ENCODE peak calls at places on chromosomes 5 and 9, in seven cellular contexts. One of them, this sample, is unnamed.

GRCh38 chr5:151699071-151699901 is 12.6 kb upstream of the SPARC start:
- DNase-seq in AG10803: peak; percentile 99
- DNase-seq in psoas muscle: peak; percentile 81
- DNase-seq in astrocyte of the spinal cord: peak; percentile 98
- DNase-seq in esophagus muscularis mucosa: no peak
- DNase-seq in HFFc6: peak; percentile 97
- DNase-seq in body of pancreas: peak; percentile 29
- DNase-seq in this sample: peak; percentile 56

GRCh38 chr5:37900692-37901091 is 60.9 kb upstream of the GDNF start:
- DNase-seq in AG10803: peak; percentile 85
- DNase-seq in psoas muscle: peak; percentile 49
- DNase-seq in astrocyte of the spinal cord: peak; percentile 37
- DNase-seq in esophagus muscularis mucosa: no peak
- DNase-seq in HFFc6: peak; percentile 50
- DNase-seq in body of pancreas: peak; percentile 22
- DNase-seq in this sample: no peak

GRCh38 chr5:73486119-73486899 is 11.9 kb upstream of the BTF3 start:
- DNase-seq in AG10803: no peak
- DNase-seq in psoas muscle: no peak
- DNase-seq in astrocyte of the spinal cord: no peak
- DNase-seq in esophagus muscularis mucosa: no peak
- DNase-seq in HFFc6: no peak
- DNase-seq in body of pancreas: no peak
- DNase-seq in this sample: no peak

GRCh38 chr9:121538221-121538620 is 38.6 kb upstream of the GGTA1 start:
- DNase-seq in AG10803: no peak
- DNase-seq in psoas muscle: no peak
- DNase-seq in astrocyte of the spinal cord: no peak
- DNase-seq in esophagus muscularis mucosa: no peak
- DNase-seq in HFFc6: no peak
- DNase-seq in body of pancreas: no peak
- DNase-seq in this sample: peak; percentile 15

GRCh38 chr9:117411547-117411946 is 3.3 kb downstream of the ASTN2 start:
- DNase-seq in AG10803: peak; percentile 1
- DNase-seq in psoas muscle: no peak
- DNase-seq in astrocyte of the spinal cord: no peak
- DNase-seq in esophagus muscularis mucosa: no peak
- DNase-seq in HFFc6: no peak
- DNase-seq in body of pancreas: peak; percentile 78
- DNase-seq in this sample: no peak

GRCh38 chr5:10793785-10794184 is 32.8 kb upstream of the DAP start:
- DNase-seq in AG10803: no peak
- DNase-seq in psoas muscle: no peak
- DNase-seq in astrocyte of the spinal cord: peak; percentile 6
- DNase-seq in esophagus muscularis mucosa: no peak
- DNase-seq in HFFc6: no peak
- DNase-seq in body of pancreas: no peak
- DNase-seq in this sample: no peak

GRCh38 chr5:172953776-172954189 is 5.4 kb upstream of the RPL26L1 start:
- DNase-seq in AG10803: peak; percentile 97
- DNase-seq in psoas muscle: no peak
- DNase-seq in astrocyte of the spinal cord: peak; percentile 79
- DNase-seq in esophagus muscularis mucosa: no peak
- DNase-seq in HFFc6: peak; percentile 97
- DNase-seq in body of pancreas: no peak
- DNase-seq in this sample: no peak

GRCh38 chr5:82590112-82590511 is 312.0 kb upstream of the RPS23 start:
- DNase-seq in AG10803: no peak
- DNase-seq in psoas muscle: no peak
- DNase-seq in astrocyte of the spinal cord: no peak
- DNase-seq in esophagus muscularis mucosa: no peak
- DNase-seq in HFFc6: no peak
- DNase-seq in body of pancreas: no peak
- DNase-seq in this sample: no peak

GRCh38 chr9:38423273-38423938 is 848 bp downstream of the IGFBPL1 start:
- DNase-seq in AG10803: no peak
- DNase-seq in psoas muscle: no peak
- DNase-seq in astrocyte of the spinal cord: no peak
- DNase-seq in esophagus muscularis mucosa: no peak
- DNase-seq in HFFc6: no peak
- DNase-seq in body of pancreas: no peak
- DNase-seq in this sample: no peak

GRCh38 chr5:41522193-41522786 is 11.9 kb upstream of the PLCXD3 start:
- DNase-seq in AG10803: no peak
- DNase-seq in psoas muscle: no peak
- DNase-seq in astrocyte of the spinal cord: no peak
- DNase-seq in esophagus muscularis mucosa: no peak
- DNase-seq in HFFc6: no peak
- DNase-seq in body of pancreas: no peak
- DNase-seq in this sample: no peak

GRCh38 chr9:3809724-3810123 is 283.9 kb upstream of the RFX3 start:
- DNase-seq in AG10803: peak; percentile 53
- DNase-seq in psoas muscle: no peak
- DNase-seq in astrocyte of the spinal cord: peak; percentile 32
- DNase-seq in esophagus muscularis mucosa: no peak
- DNase-seq in HFFc6: peak; percentile 43
- DNase-seq in body of pancreas: no peak
- DNase-seq in this sample: no peak

GRCh38 chr9:20884985-20885593 is 146.4 kb downstream of the HACD4 start:
- DNase-seq in AG10803: peak; percentile 59
- DNase-seq in psoas muscle: peak; percentile 19
- DNase-seq in astrocyte of the spinal cord: peak; percentile 45
- DNase-seq in esophagus muscularis mucosa: no peak
- DNase-seq in HFFc6: peak; percentile 41
- DNase-seq in body of pancreas: peak; percentile 52
- DNase-seq in this sample: peak; percentile 49

GRCh38 chr9:126838895-126839294 is 21.5 kb upstream of the ZBTB34 start:
- DNase-seq in AG10803: no peak
- DNase-seq in psoas muscle: no peak
- DNase-seq in astrocyte of the spinal cord: no peak
- DNase-seq in esophagus muscularis mucosa: no peak
- DNase-seq in HFFc6: no peak
- DNase-seq in body of pancreas: no peak
- DNase-seq in this sample: no peak

GRCh38 chr5:10856646-10857332 is 95.8 kb upstream of the DAP start:
- DNase-seq in AG10803: peak; percentile 86
- DNase-seq in psoas muscle: peak; percentile 17
- DNase-seq in astrocyte of the spinal cord: peak; percentile 82
- DNase-seq in esophagus muscularis mucosa: peak; percentile 87
- DNase-seq in HFFc6: peak; percentile 69
- DNase-seq in body of pancreas: peak; percentile 56
- DNase-seq in this sample: no peak

GRCh38 chr9:119963258-119963797 is 594.1 kb upstream of the BRINP1 start:
- DNase-seq in AG10803: peak; percentile 99
- DNase-seq in psoas muscle: no peak
- DNase-seq in astrocyte of the spinal cord: peak; percentile 65
- DNase-seq in esophagus muscularis mucosa: no peak
- DNase-seq in HFFc6: peak; percentile 87
- DNase-seq in body of pancreas: peak; percentile 40
- DNase-seq in this sample: peak; percentile 49

GRCh38 chr9:19720374-19720773 is 68.5 kb downstream of the SLC24A2 start:
- DNase-seq in AG10803: peak; percentile 16
- DNase-seq in psoas muscle: no peak
- DNase-seq in astrocyte of the spinal cord: peak; percentile 39
- DNase-seq in esophagus muscularis mucosa: no peak
- DNase-seq in HFFc6: peak; percentile 13
- DNase-seq in body of pancreas: no peak
- DNase-seq in this sample: no peak

GRCh38 chr9:78121488-78121887 is 89.9 kb upstream of the GNAQ start:
- DNase-seq in AG10803: peak; percentile 53
- DNase-seq in psoas muscle: peak; percentile 53
- DNase-seq in astrocyte of the spinal cord: peak; percentile 67
- DNase-seq in esophagus muscularis mucosa: no peak
- DNase-seq in HFFc6: peak; percentile 45
- DNase-seq in body of pancreas: peak; percentile 59
- DNase-seq in this sample: no peak

GRCh38 chr5:178535299-178536175 is 54.7 kb downstream of the COL23A1 start:
- DNase-seq in AG10803: peak; percentile 62
- DNase-seq in psoas muscle: no peak
- DNase-seq in astrocyte of the spinal cord: no peak
- DNase-seq in esophagus muscularis mucosa: no peak
- DNase-seq in HFFc6: no peak
- DNase-seq in body of pancreas: no peak
- DNase-seq in this sample: no peak

GRCh38 chr5:161925960-161926359 is 78.0 kb downstream of the GABRA1 start:
- DNase-seq in AG10803: no peak
- DNase-seq in psoas muscle: no peak
- DNase-seq in astrocyte of the spinal cord: no peak
- DNase-seq in esophagus muscularis mucosa: no peak
- DNase-seq in HFFc6: no peak
- DNase-seq in body of pancreas: no peak
- DNase-seq in this sample: peak; percentile 1

GRCh38 chr9:92187989-92188714 is 72.9 kb upstream of the SPTLC1 start:
- DNase-seq in AG10803: no peak
- DNase-seq in psoas muscle: no peak
- DNase-seq in astrocyte of the spinal cord: peak; percentile 70
- DNase-seq in esophagus muscularis mucosa: no peak
- DNase-seq in HFFc6: no peak
- DNase-seq in body of pancreas: no peak
- DNase-seq in this sample: no peak

GRCh38 chr5:89534331-89534730 is 651.3 kb upstream of the MEF2C start:
- DNase-seq in AG10803: peak; percentile 68
- DNase-seq in psoas muscle: no peak
- DNase-seq in astrocyte of the spinal cord: no peak
- DNase-seq in esophagus muscularis mucosa: no peak
- DNase-seq in HFFc6: no peak
- DNase-seq in body of pancreas: no peak
- DNase-seq in this sample: no peak

GRCh38 chr5:96823060-96823459 is 15.3 kb upstream of the ERAP1 start:
- DNase-seq in AG10803: no peak
- DNase-seq in psoas muscle: no peak
- DNase-seq in astrocyte of the spinal cord: no peak
- DNase-seq in esophagus muscularis mucosa: no peak
- DNase-seq in HFFc6: no peak
- DNase-seq in body of pancreas: no peak
- DNase-seq in this sample: no peak

GRCh38 chr5:62305358-62305714 is 670 bp upstream of the KIF2A start:
- DNase-seq in AG10803: peak; percentile 27
- DNase-seq in psoas muscle: no peak
- DNase-seq in astrocyte of the spinal cord: no peak
- DNase-seq in esophagus muscularis mucosa: no peak
- DNase-seq in HFFc6: no peak
- DNase-seq in body of pancreas: no peak
- DNase-seq in this sample: no peak

GRCh38 chr9:108580021-108580439 is 275.8 kb downstream of the ACTL7B start:
- DNase-seq in AG10803: peak; percentile 64
- DNase-seq in psoas muscle: no peak
- DNase-seq in astrocyte of the spinal cord: peak; percentile 3
- DNase-seq in esophagus muscularis mucosa: no peak
- DNase-seq in HFFc6: no peak
- DNase-seq in body of pancreas: no peak
- DNase-seq in this sample: no peak

GRCh38 chr5:66830636-66831035 is 234.4 kb downstream of the MAST4 start:
- DNase-seq in AG10803: no peak
- DNase-seq in psoas muscle: no peak
- DNase-seq in astrocyte of the spinal cord: peak; percentile 14
- DNase-seq in esophagus muscularis mucosa: no peak
- DNase-seq in HFFc6: no peak
- DNase-seq in body of pancreas: no peak
- DNase-seq in this sample: no peak
- TF ChIP-seq CTCF in AG10803: peak; percentile 31
- TF ChIP-seq CTCF in psoas muscle: no peak
- TF ChIP-seq CTCF in astrocyte of the spinal cord: no peak
- TF ChIP-seq CTCF in esophagus muscularis mucosa: no peak
- TF ChIP-seq CTCF in HFFc6: peak; percentile 55
- TF ChIP-seq CTCF in body of pancreas: no peak
- TF ChIP-seq CTCF in this sample: no peak

DNA sequence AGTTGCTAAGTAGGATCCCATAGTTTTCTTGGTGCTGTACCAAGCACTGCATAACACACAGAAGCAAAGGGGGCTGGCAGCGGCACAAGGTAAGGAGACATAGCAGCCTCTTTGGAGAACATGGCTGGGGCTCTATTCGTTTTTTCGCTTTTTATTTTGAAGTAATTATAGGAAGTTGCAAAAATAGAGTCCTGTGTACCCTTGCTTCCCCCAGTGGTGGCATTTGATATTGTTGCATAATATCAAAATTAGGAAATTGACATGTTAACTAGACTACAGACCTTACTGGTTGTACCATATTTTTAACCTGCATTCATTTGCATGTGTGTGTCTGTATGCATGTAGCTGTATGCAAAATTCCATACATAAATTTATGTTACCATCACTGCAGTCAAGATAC is 6.6 kb upstream of the UBQLN1 start:
- DNase-seq in AG10803: no peak
- DNase-seq in psoas muscle: no peak
- DNase-seq in astrocyte of the spinal cord: no peak
- DNase-seq in esophagus muscularis mucosa: no peak
- DNase-seq in HFFc6: no peak
- DNase-seq in body of pancreas: no peak
- DNase-seq in this sample: no peak
- TF ChIP-seq CTCF in AG10803: peak; percentile 40
- TF ChIP-seq CTCF in psoas muscle: no peak
- TF ChIP-seq CTCF in astrocyte of the spinal cord: peak; percentile 40
- TF ChIP-seq CTCF in esophagus muscularis mucosa: peak; percentile 19
- TF ChIP-seq CTCF in HFFc6: peak; percentile 73
- TF ChIP-seq CTCF in body of pancreas: no peak
- TF ChIP-seq CTCF in this sample: no peak

GRCh38 chr5:3340471-3340870 is 255.2 kb upstream of the IRX1 start:
- DNase-seq in AG10803: no peak
- DNase-seq in psoas muscle: no peak
- DNase-seq in astrocyte of the spinal cord: no peak
- DNase-seq in esophagus muscularis mucosa: no peak
- DNase-seq in HFFc6: no peak
- DNase-seq in body of pancreas: no peak
- DNase-seq in this sample: no peak

GRCh38 chr5:3339798-3340115 is 255.9 kb upstream of the IRX1 start:
- DNase-seq in AG10803: no peak
- DNase-seq in psoas muscle: no peak
- DNase-seq in astrocyte of the spinal cord: no peak
- DNase-seq in esophagus muscularis mucosa: no peak
- DNase-seq in HFFc6: no peak
- DNase-seq in body of pancreas: no peak
- DNase-seq in this sample: no peak

GRCh38 chr5:3342271-3343100 is 253.1 kb upstream of the IRX1 start:
- DNase-seq in AG10803: no peak
- DNase-seq in psoas muscle: no peak
- DNase-seq in astrocyte of the spinal cord: no peak
- DNase-seq in esophagus muscularis mucosa: no peak
- DNase-seq in HFFc6: no peak
- DNase-seq in body of pancreas: no peak
- DNase-seq in this sample: no peak

GRCh38 chr5:3343211-3343610 is 252.4 kb upstream of the IRX1 start:
- DNase-seq in AG10803: no peak
- DNase-seq in psoas muscle: no peak
- DNase-seq in astrocyte of the spinal cord: no peak
- DNase-seq in esophagus muscularis mucosa: no peak
- DNase-seq in HFFc6: no peak
- DNase-seq in body of pancreas: no peak
- DNase-seq in this sample: no peak

GRCh38 chr5:3341446-3342240 is 254.0 kb upstream of the IRX1 start:
- DNase-seq in AG10803: no peak
- DNase-seq in psoas muscle: no peak
- DNase-seq in astrocyte of the spinal cord: no peak
- DNase-seq in esophagus muscularis mucosa: no peak
- DNase-seq in HFFc6: no peak
- DNase-seq in body of pancreas: no peak
- DNase-seq in this sample: no peak
- TF ChIP-seq CTCF in AG10803: no peak
- TF ChIP-seq CTCF in psoas muscle: no peak
- TF ChIP-seq CTCF in astrocyte of the spinal cord: no peak
- TF ChIP-seq CTCF in esophagus muscularis mucosa: no peak
- TF ChIP-seq CTCF in HFFc6: no peak
- TF ChIP-seq CTCF in body of pancreas: no peak
- TF ChIP-seq CTCF in this sample: no peak

GRCh38 chr9:25716220-25716872 is 38.1 kb upstream of the TUSC1 start:
- DNase-seq in AG10803: peak; percentile 74
- DNase-seq in psoas muscle: no peak
- DNase-seq in astrocyte of the spinal cord: peak; percentile 70
- DNase-seq in esophagus muscularis mucosa: no peak
- DNase-seq in HFFc6: peak; percentile 7
- DNase-seq in body of pancreas: peak; percentile 50
- DNase-seq in this sample: peak; percentile 25
- TF ChIP-seq CTCF in AG10803: peak; percentile 78
- TF ChIP-seq CTCF in psoas muscle: peak; percentile 23
- TF ChIP-seq CTCF in astrocyte of the spinal cord: peak; percentile 72
- TF ChIP-seq CTCF in esophagus muscularis mucosa: peak; percentile 55
- TF ChIP-seq CTCF in HFFc6: peak; percentile 48
- TF ChIP-seq CTCF in body of pancreas: peak; percentile 43
- TF ChIP-seq CTCF in this sample: peak; percentile 39

This sample was measured in Caco-2.